ENCODE peak calls at places on chromosome 18, in ten cellular contexts. One of them, this sample, is unnamed.

GRCh38 chr18:22710628-22711380 is 222.3 kb upstream of the RBBP8 start:
- DNase-seq in fibroblast of lung: peak
- DNase-seq in EL: peak
- DNase-seq in heart left ventricle: peak
- DNase-seq in CD4-positive, alpha-beta T cell: no peak
- DNase-seq in stimulated activated CD8-positive, alpha-beta memory T cell treated with anti-CD3 and anti-CD28 coated beads, Interleukin-2, amount 100 ng/mL, for 48 hours: no peak
- DNase-seq in GF-D8: no peak
- DNase-seq in cerebellum: no peak
- DNase-seq in Daoy: peak
- DNase-seq in B cell: no peak
- DNase-seq in this sample: peak

GRCh38 chr18:6976935-6977334 is 140.7 kb downstream of the LAMA1 start:
- DNase-seq in fibroblast of lung: no peak
- DNase-seq in EL: no peak
- DNase-seq in heart left ventricle: no peak
- DNase-seq in CD4-positive, alpha-beta T cell: no peak
- DNase-seq in stimulated activated CD8-positive, alpha-beta memory T cell treated with anti-CD3 and anti-CD28 coated beads, Interleukin-2, amount 100 ng/mL, for 48 hours: no peak
- DNase-seq in GF-D8: no peak
- DNase-seq in cerebellum: no peak
- DNase-seq in Daoy: no peak
- DNase-seq in B cell: no peak
- DNase-seq in this sample: no peak

GRCh38 chr18:49052891-49053644 is 102.3 kb upstream of the SMAD7 start:
- DNase-seq in fibroblast of lung: peak
- DNase-seq in EL: peak
- DNase-seq in heart left ventricle: no peak
- DNase-seq in CD4-positive, alpha-beta T cell: no peak
- DNase-seq in stimulated activated CD8-positive, alpha-beta memory T cell treated with anti-CD3 and anti-CD28 coated beads, Interleukin-2, amount 100 ng/mL, for 48 hours: peak
- DNase-seq in GF-D8: peak
- DNase-seq in cerebellum: no peak
- DNase-seq in Daoy: peak
- DNase-seq in B cell: peak
- DNase-seq in this sample: no peak

GRCh38 chr18:12744103-12744502 is 41.3 kb downstream of the PSMG2 start:
- DNase-seq in fibroblast of lung: peak
- DNase-seq in EL: peak
- DNase-seq in heart left ventricle: no peak
- DNase-seq in CD4-positive, alpha-beta T cell: no peak
- DNase-seq in stimulated activated CD8-positive, alpha-beta memory T cell treated with anti-CD3 and anti-CD28 coated beads, Interleukin-2, amount 100 ng/mL, for 48 hours: no peak
- DNase-seq in GF-D8: peak
- DNase-seq in cerebellum: peak
- DNase-seq in Daoy: peak
- DNase-seq in B cell: no peak
- DNase-seq in this sample: peak

GRCh38 chr18:6628189-6628588 is 101.3 kb upstream of the ARHGAP28 start:
- DNase-seq in fibroblast of lung: no peak
- DNase-seq in EL: no peak
- DNase-seq in heart left ventricle: no peak
- DNase-seq in CD4-positive, alpha-beta T cell: no peak
- DNase-seq in stimulated activated CD8-positive, alpha-beta memory T cell treated with anti-CD3 and anti-CD28 coated beads, Interleukin-2, amount 100 ng/mL, for 48 hours: no peak
- DNase-seq in GF-D8: no peak
- DNase-seq in cerebellum: no peak
- DNase-seq in Daoy: no peak
- DNase-seq in B cell: no peak
- DNase-seq in this sample: no peak

GRCh38 chr18:12005542-12006487 is 24.5 kb downstream of the IMPA2 start:
- DNase-seq in fibroblast of lung: no peak
- DNase-seq in EL: no peak
- DNase-seq in heart left ventricle: no peak
- DNase-seq in CD4-positive, alpha-beta T cell: no peak
- DNase-seq in stimulated activated CD8-positive, alpha-beta memory T cell treated with anti-CD3 and anti-CD28 coated beads, Interleukin-2, amount 100 ng/mL, for 48 hours: no peak
- DNase-seq in GF-D8: no peak
- DNase-seq in cerebellum: no peak
- DNase-seq in Daoy: peak
- DNase-seq in B cell: no peak
- DNase-seq in this sample: no peak

GRCh38 chr18:26802330-26803200 is 62.9 kb downstream of the AQP4 start:
- DNase-seq in fibroblast of lung: no peak
- DNase-seq in EL: no peak
- DNase-seq in heart left ventricle: no peak
- DNase-seq in CD4-positive, alpha-beta T cell: no peak
- DNase-seq in stimulated activated CD8-positive, alpha-beta memory T cell treated with anti-CD3 and anti-CD28 coated beads, Interleukin-2, amount 100 ng/mL, for 48 hours: no peak
- DNase-seq in GF-D8: no peak
- DNase-seq in cerebellum: no peak
- DNase-seq in Daoy: no peak
- DNase-seq in B cell: no peak
- DNase-seq in this sample: no peak

GRCh38 chr18:44837491-44838185 is 156.9 kb downstream of the SETBP1 start:
- DNase-seq in fibroblast of lung: no peak
- DNase-seq in EL: no peak
- DNase-seq in heart left ventricle: no peak
- DNase-seq in CD4-positive, alpha-beta T cell: no peak
- DNase-seq in stimulated activated CD8-positive, alpha-beta memory T cell treated with anti-CD3 and anti-CD28 coated beads, Interleukin-2, amount 100 ng/mL, for 48 hours: no peak
- DNase-seq in GF-D8: no peak
- DNase-seq in cerebellum: no peak
- DNase-seq in Daoy: no peak
- DNase-seq in B cell: no peak
- DNase-seq in this sample: no peak

GRCh38 chr18:58140366-58141325 is 96.6 kb downstream of the NEDD4L start:
- DNase-seq in fibroblast of lung: no peak
- DNase-seq in EL: no peak
- DNase-seq in heart left ventricle: no peak
- DNase-seq in CD4-positive, alpha-beta T cell: no peak
- DNase-seq in stimulated activated CD8-positive, alpha-beta memory T cell treated with anti-CD3 and anti-CD28 coated beads, Interleukin-2, amount 100 ng/mL, for 48 hours: no peak
- DNase-seq in GF-D8: no peak
- DNase-seq in cerebellum: peak
- DNase-seq in Daoy: no peak
- DNase-seq in B cell: no peak
- DNase-seq in this sample: peak

GRCh38 chr18:11994346-11994707 is 13.0 kb downstream of the IMPA2 start:
- DNase-seq in fibroblast of lung: peak
- DNase-seq in EL: peak
- DNase-seq in heart left ventricle: no peak
- DNase-seq in CD4-positive, alpha-beta T cell: no peak
- DNase-seq in stimulated activated CD8-positive, alpha-beta memory T cell treated with anti-CD3 and anti-CD28 coated beads, Interleukin-2, amount 100 ng/mL, for 48 hours: no peak
- DNase-seq in GF-D8: peak
- DNase-seq in cerebellum: no peak
- DNase-seq in Daoy: no peak
- DNase-seq in B cell: no peak
- DNase-seq in this sample: no peak

GRCh38 chr18:78526923-78527775 is 452.5 kb upstream of the SALL3 start:
- DNase-seq in fibroblast of lung: no peak
- DNase-seq in EL: no peak
- DNase-seq in heart left ventricle: no peak
- DNase-seq in CD4-positive, alpha-beta T cell: no peak
- DNase-seq in stimulated activated CD8-positive, alpha-beta memory T cell treated with anti-CD3 and anti-CD28 coated beads, Interleukin-2, amount 100 ng/mL, for 48 hours: no peak
- DNase-seq in GF-D8: no peak
- DNase-seq in cerebellum: no peak
- DNase-seq in Daoy: no peak
- DNase-seq in B cell: no peak
- DNase-seq in this sample: no peak

GRCh38 chr18:7038330-7038846 is 79.2 kb downstream of the LAMA1 start:
- DNase-seq in fibroblast of lung: peak
- DNase-seq in EL: peak
- DNase-seq in heart left ventricle: peak
- DNase-seq in CD4-positive, alpha-beta T cell: no peak
- DNase-seq in stimulated activated CD8-positive, alpha-beta memory T cell treated with anti-CD3 and anti-CD28 coated beads, Interleukin-2, amount 100 ng/mL, for 48 hours: no peak
- DNase-seq in GF-D8: no peak
- DNase-seq in cerebellum: no peak
- DNase-seq in Daoy: peak
- DNase-seq in B cell: no peak
- DNase-seq in this sample: peak

GRCh38 chr18:23143059-23143831 is 8.0 kb downstream of the CABLES1 start:
- DNase-seq in fibroblast of lung: peak
- DNase-seq in EL: no peak
- DNase-seq in heart left ventricle: no peak
- DNase-seq in CD4-positive, alpha-beta T cell: no peak
- DNase-seq in stimulated activated CD8-positive, alpha-beta memory T cell treated with anti-CD3 and anti-CD28 coated beads, Interleukin-2, amount 100 ng/mL, for 48 hours: no peak
- DNase-seq in GF-D8: peak
- DNase-seq in cerebellum: no peak
- DNase-seq in Daoy: peak
- DNase-seq in B cell: no peak
- DNase-seq in this sample: peak

GRCh38 chr18:215448-216010 is 52.3 kb downstream of the THOC1 start:
- DNase-seq in fibroblast of lung: no peak
- DNase-seq in EL: no peak
- DNase-seq in heart left ventricle: no peak
- DNase-seq in CD4-positive, alpha-beta T cell: no peak
- DNase-seq in stimulated activated CD8-positive, alpha-beta memory T cell treated with anti-CD3 and anti-CD28 coated beads, Interleukin-2, amount 100 ng/mL, for 48 hours: no peak
- DNase-seq in GF-D8: no peak
- DNase-seq in cerebellum: no peak
- DNase-seq in Daoy: no peak
- DNase-seq in B cell: no peak
- DNase-seq in this sample: no peak

GRCh38 chr18:8701546-8702118 is 3.7 kb upstream of the MTCL1 start:
- DNase-seq in fibroblast of lung: peak
- DNase-seq in EL: peak
- DNase-seq in heart left ventricle: no peak
- DNase-seq in CD4-positive, alpha-beta T cell: no peak
- DNase-seq in stimulated activated CD8-positive, alpha-beta memory T cell treated with anti-CD3 and anti-CD28 coated beads, Interleukin-2, amount 100 ng/mL, for 48 hours: no peak
- DNase-seq in GF-D8: no peak
- DNase-seq in cerebellum: no peak
- DNase-seq in Daoy: peak
- DNase-seq in B cell: no peak
- DNase-seq in this sample: no peak

GRCh38 chr18:59904051-59904601 is 4.3 kb downstream of the PMAIP1 start:
- DNase-seq in fibroblast of lung: peak
- DNase-seq in EL: no peak
- DNase-seq in heart left ventricle: no peak
- DNase-seq in CD4-positive, alpha-beta T cell: no peak
- DNase-seq in stimulated activated CD8-positive, alpha-beta memory T cell treated with anti-CD3 and anti-CD28 coated beads, Interleukin-2, amount 100 ng/mL, for 48 hours: no peak
- DNase-seq in GF-D8: no peak
- DNase-seq in cerebellum: no peak
- DNase-seq in Daoy: no peak
- DNase-seq in B cell: no peak
- DNase-seq in this sample: no peak

GRCh38 chr18:78903436-78904178 is 76.0 kb upstream of the SALL3 start:
- DNase-seq in fibroblast of lung: no peak
- DNase-seq in EL: no peak
- DNase-seq in heart left ventricle: no peak
- DNase-seq in CD4-positive, alpha-beta T cell: no peak
- DNase-seq in stimulated activated CD8-positive, alpha-beta memory T cell treated with anti-CD3 and anti-CD28 coated beads, Interleukin-2, amount 100 ng/mL, for 48 hours: no peak
- DNase-seq in GF-D8: no peak
- DNase-seq in cerebellum: no peak
- DNase-seq in Daoy: no peak
- DNase-seq in B cell: no peak
- DNase-seq in this sample: no peak

This sample was measured in SW480.